ENCODE peak calls at places on chromosomes 1 and 21, in nine cellular contexts. X, C, N, V, F, I, G, T and Y are unnamed samples. For H3K9me3, the result is how much of the 10 kb centered on the place peaks cover.

GRCh38 chr21:31795992-31796391 is 64.1 kb upstream of the SCAF4 start:
- DNase-seq in V (no peak), N (no peak), C (no peak), T (no peak), I (no peak), F (no peak), G (no peak), X (no peak), Y (no peak)

GRCh38 chr1:162292422-162292849 is 84.2 kb downstream of the SPATA46 start:
- DNase-seq in T (no peak), N (no peak), F (no peak), G (no peak), X (no peak), C (no peak), V (no peak), I (peak), Y (no peak)

GRCh38 chr21:41703857-41704501 is 62.9 kb downstream of the RIPK4 start:
- DNase-seq in X (peak), C (no peak), N (no peak), G (no peak), I (no peak), T (peak), V (no peak), F (no peak), Y (no peak)

GRCh38 chr1:116345830-116346229 is 27.2 kb upstream of the ATP1A1 start:
- DNase-seq in X (no peak), I (no peak), T (no peak), F (no peak), G (peak), N (no peak), C (no peak), V (no peak), Y (no peak)

GRCh38 chr1:199808110-199808870 is 219.2 kb upstream of the NR5A2 start:
- DNase-seq in N (no peak), T (no peak), I (no peak), V (no peak), G (no peak), C (peak), X (no peak), F (no peak), Y (no peak)

GRCh38 chr1:170660874-170661645 is 2.9 kb upstream of the PRRX1 start:
- DNase-seq in T (no peak), I (peak), N (peak), C (no peak), G (no peak), F (no peak), V (no peak), X (no peak), Y (no peak)

GRCh38 chr1:84365225-84366221 is 32.8 kb upstream of the DNASE2B start:
- DNase-seq in T (no peak), F (no peak), C (peak), N (no peak), V (no peak), G (no peak), X (peak), I (peak), Y (peak)

GRCh38 chr1:157585984-157586383 is 11.9 kb downstream of the FCRL4 start:
- DNase-seq in T (peak), F (no peak), V (no peak), N (no peak), C (no peak), X (no peak), G (no peak), I (no peak), Y (no peak)

GRCh38 chr21:25369524-25370300 is 237.6 kb downstream of the MRPL39 start:
- DNase-seq in V (no peak), I (peak), T (no peak), X (no peak), F (no peak), G (no peak), N (no peak), C (no peak), Y (no peak)

GRCh38 chr1:60162941-60163340 is 89.4 kb upstream of the C1orf87 start:
- DNase-seq in F (no peak), N (no peak), T (no peak), C (no peak), I (no peak), G (no peak), V (no peak), X (no peak), Y (no peak)

DNA sequence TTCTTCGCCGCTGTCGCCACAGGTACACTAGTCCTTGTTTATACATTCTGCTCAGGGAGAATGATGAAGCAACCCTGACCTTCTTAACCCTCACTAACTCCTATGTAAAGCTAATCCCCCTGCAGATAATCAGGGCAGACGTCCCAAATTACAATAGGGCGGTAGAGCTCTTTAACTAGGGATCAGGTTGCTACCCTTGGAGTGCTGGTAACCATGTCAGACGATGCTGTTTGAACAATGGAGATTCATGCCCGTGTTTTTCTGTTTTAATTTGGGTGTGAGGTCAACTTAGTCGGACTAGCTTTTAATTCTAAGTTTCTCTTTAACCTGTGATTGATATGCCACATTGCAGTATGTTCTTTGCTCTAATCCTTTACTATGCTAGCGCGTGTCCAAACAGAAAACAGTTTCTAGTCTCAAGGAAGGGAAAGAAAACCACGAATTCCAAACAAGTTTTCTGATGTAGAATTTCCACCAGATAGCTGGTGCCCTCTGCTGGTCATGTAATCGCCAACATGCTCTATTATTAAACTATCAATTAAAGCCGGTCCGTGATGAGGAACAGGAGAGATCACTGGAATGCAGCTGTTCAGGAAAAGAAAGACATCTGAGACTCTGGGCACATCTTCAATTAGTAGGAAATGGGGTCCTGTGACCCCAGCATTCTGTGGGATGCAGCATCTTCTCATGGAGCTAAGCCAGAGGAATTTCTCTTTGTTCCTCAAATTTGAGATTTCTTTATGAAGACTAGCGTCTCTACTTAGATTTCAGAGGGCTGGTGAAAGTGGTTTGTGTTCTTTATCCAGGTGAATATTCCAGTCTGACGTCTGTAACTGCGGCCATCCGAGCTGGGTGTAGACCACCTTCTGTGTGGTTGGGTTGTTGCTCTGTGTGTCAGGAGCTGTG is 18.3 kb upstream of the VAMP3 start:
- DNase-seq in C (peak), N (peak), T (peak), I (peak), F (peak), X (peak), G (no peak), V (peak), Y (no peak)
- TF ChIP-seq CTCF in C (peak), N (peak), T (peak), I (peak), F (peak), X (peak), G (peak), V (peak), Y (peak)

GRCh38 chr1:207050768-207051614 is at the start of gene YOD1:
- DNase-seq in F (peak), C (peak), G (peak), X (peak), I (peak), N (peak), T (peak), V (peak), Y (peak)
- H3K27ac ChIP-seq in F (peak), C (peak), G (peak), X (peak), I (peak), N (peak), T (peak), V (peak), Y (peak)

GRCh38 chr1:85584264-85584781 is 3.8 kb downstream of the CCN1 start:
- DNase-seq in C (peak), N (no peak), T (no peak), V (no peak), X (no peak), I (peak), F (no peak), G (no peak), Y (no peak)
- H3K9me3 ChIP-seq in C (under half), N (under half), T (under half), V (under half), X (under half), I (under half), F (under half), G (under half), Y (under half)

DNA sequence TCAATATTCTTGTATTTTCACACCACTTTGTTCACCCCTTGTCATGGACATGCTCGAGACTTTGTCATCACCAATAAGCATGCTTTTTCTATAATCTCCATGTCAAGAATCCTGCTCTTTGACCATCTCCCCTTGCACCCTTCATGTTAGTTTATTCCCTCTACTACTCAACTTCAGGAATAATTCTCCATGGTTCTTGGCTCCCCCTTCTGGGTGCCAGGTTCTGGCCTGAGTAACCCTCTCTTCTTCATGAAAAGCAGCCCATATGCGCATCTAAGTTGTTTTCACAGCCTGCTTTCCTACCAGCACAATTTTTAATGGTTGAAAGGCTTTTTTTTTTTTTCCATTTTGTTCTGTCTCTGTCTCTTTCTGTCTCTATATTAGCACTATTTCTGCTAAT is 160.7 kb downstream of the LEPR start:
- DNase-seq in I (no peak), G (no peak), V (no peak), N (no peak), C (no peak), X (no peak), T (no peak), F (no peak), Y (no peak)
- TF ChIP-seq CTCF in I (peak), G (no peak), V (peak), N (no peak), C (no peak), X (no peak), T (no peak), F (no peak), Y (peak)

GRCh38 chr1:76302711-76303347 is 228.3 kb downstream of the ST6GALNAC3 start:
- DNase-seq in N (no peak), I (no peak), C (no peak), X (no peak), V (no peak), T (no peak), G (no peak), F (no peak), Y (no peak)
- H3K27ac ChIP-seq in N (no peak), I (no peak), C (no peak), X (no peak), V (no peak), T (no peak), G (no peak), F (no peak), Y (no peak)

DNA sequence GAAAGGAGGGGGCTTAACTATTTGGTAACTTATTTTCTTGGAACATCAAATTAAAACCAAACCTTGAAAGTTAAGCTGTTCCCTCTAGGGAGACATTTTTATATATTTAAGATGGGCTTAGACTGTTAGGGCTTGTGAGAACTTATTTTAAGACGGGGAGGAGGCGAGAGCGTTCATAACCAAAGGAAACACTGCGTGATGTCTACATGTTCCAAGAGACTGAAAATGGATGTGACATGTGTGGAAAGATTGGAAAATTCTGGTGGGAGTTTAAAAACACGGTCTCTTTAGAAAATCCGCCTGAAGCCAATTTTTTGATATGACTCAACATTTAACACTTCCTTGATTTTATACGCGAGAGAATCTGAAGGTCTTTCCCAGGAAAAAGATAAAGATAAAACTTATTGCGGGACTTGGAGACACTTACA is 677 bp downstream of the PNRC2 start:
- DNase-seq in I (peak), C (no peak), V (no peak), N (no peak), T (no peak), G (no peak), F (no peak), X (no peak), Y (no peak)
- H3K9me3 ChIP-seq in I (under half), C (under half), V (under half), N (under half), T (under half), G (under half), F (under half), X (under half), Y (under half)

DNA sequence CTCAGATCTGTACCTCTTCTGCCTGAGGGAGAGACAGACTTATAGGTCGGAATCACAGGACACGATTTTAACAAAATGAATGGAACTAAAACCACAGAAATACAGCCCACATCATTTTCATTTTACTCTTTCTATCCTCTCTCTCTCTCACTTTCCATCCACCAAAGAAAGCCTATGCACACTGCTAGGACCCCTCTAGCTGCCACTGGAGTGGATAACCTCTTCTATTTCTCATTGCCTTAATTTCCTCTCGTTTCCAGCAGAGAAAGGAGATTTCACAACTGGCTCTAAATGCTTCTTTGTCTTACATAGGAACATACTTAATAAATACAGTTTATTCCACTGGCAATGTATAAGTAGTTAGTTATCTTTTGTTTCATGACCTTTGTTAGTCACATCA is 867.8 kb upstream of the ADGRL4 start:
- DNase-seq in X (no peak), V (no peak), I (peak), N (no peak), C (no peak), G (no peak), F (no peak), T (no peak), Y (no peak)
- TF ChIP-seq CTCF in X (no peak), V (no peak), I (peak), N (no peak), C (no peak), G (no peak), F (no peak), T (no peak), Y (no peak)

DNA sequence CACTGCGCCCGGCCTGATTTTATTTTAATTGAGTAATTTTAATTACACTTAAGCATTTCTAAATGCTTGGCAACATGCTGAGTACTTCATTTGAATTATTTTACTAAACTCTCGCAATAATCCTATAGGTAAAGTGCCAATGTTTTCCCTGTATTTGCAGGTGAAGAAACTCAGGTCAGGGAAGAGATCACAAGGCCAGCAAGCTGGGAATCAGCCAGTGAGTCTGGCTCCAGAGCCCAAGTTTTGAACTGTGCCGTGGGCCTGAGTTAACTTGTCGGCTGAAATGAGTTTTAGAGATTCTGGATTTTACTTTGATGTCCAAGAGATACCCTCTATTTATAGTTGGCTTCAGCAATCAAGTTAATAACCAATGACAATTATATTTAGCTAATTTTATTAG is 141.4 kb downstream of the CNIH3 start:
- DNase-seq in N (no peak), T (no peak), G (no peak), V (peak), C (no peak), I (no peak), X (no peak), F (no peak), Y (no peak)
- H3K27ac ChIP-seq in N (no peak), T (no peak), G (no peak), V (no peak), C (no peak), I (no peak), X (no peak), F (no peak), Y (no peak)

GRCh38 chr1:3940081-3940755 is 40.1 kb upstream of the C1orf174 start:
- DNase-seq in X (no peak), G (no peak), N (no peak), I (no peak), F (no peak), C (no peak), V (no peak), T (no peak), Y (no peak)
- H3K9me3 ChIP-seq in X (under half), G (under half), N (under half), I (under half), F (under half), C (under half), V (under half), T (under half), Y (under half)

GRCh38 chr1:13748610-13749505 is 48.9 kb downstream of the PRDM2 start:
- DNase-seq in I (peak), T (peak), C (peak), F (peak), G (peak), V (peak), X (peak), N (peak), Y (peak)
- TF ChIP-seq CTCF in I (no peak), T (no peak), C (peak), F (peak), G (no peak), V (peak), X (no peak), N (peak), Y (no peak)